ENCODE peak calls at places on chromosomes 6 and 20, in nine cellular contexts. J is pons; Y is CD4-positive, alpha-beta memory T cell; P is putamen; C is T-cell; Z is BE2C; Q is activated CD8-positive, alpha-beta memory T cell treated with anti-CD3 and anti-CD28 coated beads for 1 hour; F is Right ventricle myocardium superior; H is NCI-H1417 treated with DMSO at 0.1 percent for 48 hours. L is an unnamed sample.

GRCh38 chr6:105258816-105259215 is 79.0 kb upstream of the POPDC3 start:
- DNase-seq in J (no peak), Y (no peak), P (no peak), C (no peak), Z (no peak), Q (no peak), F (no peak), H (no peak), L (no peak)

GRCh38 chr6:156881687-156882629 is 104.8 kb downstream of the ARID1B start:
- DNase-seq in J (no peak), Y (no peak), P (no peak), C (no peak), Z (no peak), Q (no peak), F (no peak), H (no peak), L (no peak)

GRCh38 chr6:7566617-7567173 is 23.3 kb upstream of the SNRNP48 start:
- DNase-seq in J (no peak), Y (no peak), P (no peak), C (no peak), Z (no peak), Q (no peak), F (no peak), H (no peak), L (no peak)

GRCh38 chr6:81105998-81106397 is 646.5 kb downstream of the TENT5A start:
- DNase-seq in J (no peak), Y (no peak), P (no peak), C (no peak), Z (no peak), Q (no peak), F (no peak), H (no peak), L (no peak)

GRCh38 chr6:113104546-113105325 is 752.4 kb upstream of the MARCKS start:
- DNase-seq in J (no peak), Y (no peak), P (no peak), C (no peak), Z (no peak), Q (no peak), F (no peak), H (no peak), L (no peak)

GRCh38 chr6:36839819-36840379 is 655 bp upstream of the CPNE5 start:
- DNase-seq in J (no peak), Y (peak), P (no peak), C (peak), Z (peak), Q (peak), F (peak), H (no peak), L (no peak)

GRCh38 chr20:3786126-3786484 is 435 bp downstream of the CENPB start:
- DNase-seq in J (no peak), Y (peak), P (no peak), C (no peak), Z (peak), Q (peak), F (peak), H (peak), L (no peak)

GRCh38 chr6:35206346-35206745 is 7.4 kb upstream of the SCUBE3 start:
- DNase-seq in J (no peak), Y (no peak), P (no peak), C (no peak), Z (no peak), Q (no peak), F (no peak), H (no peak), L (no peak)

GRCh38 chr6:3371222-3371949 is 85.5 kb downstream of the SLC22A23 start:
- DNase-seq in J (no peak), Y (no peak), P (no peak), C (no peak), Z (no peak), Q (no peak), F (no peak), H (no peak), L (no peak)

GRCh38 chr6:119196732-119197131 is 118.3 kb upstream of the FAM184A start:
- DNase-seq in J (no peak), Y (no peak), P (no peak), C (no peak), Z (peak), Q (no peak), F (no peak), H (no peak), L (no peak)

GRCh38 chr6:37324131-37325033 is 29.4 kb upstream of the RNF8 start:
- DNase-seq in J (no peak), Y (no peak), P (no peak), C (no peak), Z (no peak), Q (no peak), F (no peak), H (no peak), L (no peak)

GRCh38 chr6:90390379-90390778 is 93.7 kb upstream of the BACH2 start:
- DNase-seq in J (no peak), Y (no peak), P (no peak), C (no peak), Z (no peak), Q (no peak), F (no peak), H (no peak), L (no peak)

GRCh38 chr6:147651249-147652063 is 143.0 kb downstream of the SAMD5 start:
- DNase-seq in J (peak), Y (no peak), P (no peak), C (no peak), Z (no peak), Q (no peak), F (peak), H (no peak), L (no peak)

GRCh38 chr20:19382371-19382770 is 169.9 kb downstream of the SLC24A3 start:
- DNase-seq in J (peak), Y (no peak), P (no peak), C (no peak), Z (no peak), Q (no peak), F (no peak), H (no peak), L (no peak)

GRCh38 chr6:7685276-7685675 is 40.6 kb upstream of the BMP6 start:
- DNase-seq in J (no peak), Y (no peak), P (no peak), C (no peak), Z (no peak), Q (no peak), F (no peak), H (no peak), L (no peak)

GRCh38 chr6:163741743-163742363 is 327.3 kb downstream of the QKI start:
- DNase-seq in J (no peak), Y (no peak), P (no peak), C (no peak), Z (peak), Q (no peak), F (peak), H (no peak), L (no peak)

L was measured in hippocampal formation.